ENCODE peak calls at places on chromosomes 13 and 19, in ten cellular contexts. J is BE2C; T is MM.1S; A is colonic mucosa; Y is endodermal cell; Z is psoas muscle; K is left lung; B is HCT116; V is upper lobe of right lung; X is CD8-positive, alpha-beta T cell. G is an unnamed sample.

GRCh38 chr13:27006519-27007161 is 165.0 kb downstream of the USP12 start:
- DNase-seq in J (peak; percentile 43), T (no peak), A (peak; percentile 65), Y (peak; percentile 77), Z (no peak), K (peak; percentile 50), B (peak; percentile 12), V (peak; percentile 81), X (no peak), G (no peak)

GRCh38 chr13:101453784-101454201 is 1.3 kb downstream of the ITGBL1 start:
- DNase-seq in J (no peak), T (peak; percentile 71), A (no peak), Y (peak; percentile 64), Z (no peak), K (no peak), B (no peak), V (peak; percentile 73), X (no peak), G (peak; percentile 17)

GRCh38 chr13:30666113-30666512 is 48.4 kb downstream of the USPL1 start:
- DNase-seq in J (no peak), T (no peak), A (no peak), Y (peak; percentile 74), Z (no peak), K (no peak), B (no peak), V (no peak), X (no peak), G (no peak)

GRCh38 chr13:69903081-69903480 is 204.5 kb upstream of the ATXN8OS start:
- DNase-seq in J (no peak), T (no peak), A (no peak), Y (no peak), Z (no peak), K (no peak), B (no peak), V (no peak), X (no peak), G (no peak)

GRCh38 chr13:23842406-23842805 is 46.8 kb downstream of the MIPEP start:
- DNase-seq in J (no peak), T (no peak), A (no peak), Y (no peak), Z (no peak), K (no peak), B (no peak), V (no peak), X (no peak), G (no peak)

GRCh38 chr13:32878172-32878571 is 138.1 kb upstream of the KL start:
- DNase-seq in J (no peak), T (no peak), A (no peak), Y (no peak), Z (no peak), K (no peak), B (no peak), V (no peak), X (no peak), G (no peak)

GRCh38 chr19:28582344-28582743 is 630.6 kb downstream of the UQCRFS1 start:
- DNase-seq in J (no peak), T (no peak), A (no peak), Y (no peak), Z (no peak), K (no peak), B (no peak), V (no peak), X (no peak), G (no peak)

GRCh38 chr13:95124959-95125358 is 176.3 kb downstream of the ABCC4 start:
- DNase-seq in J (no peak), T (no peak), A (no peak), Y (no peak), Z (no peak), K (no peak), B (no peak), V (no peak), X (no peak), G (no peak)

GRCh38 chr19:13132471-13133166 is 14.6 kb downstream of the NACC1 start:
- DNase-seq in J (no peak), T (no peak), A (no peak), Y (no peak), Z (no peak), K (no peak), B (no peak), V (no peak), X (peak; percentile 57), G (no peak)

GRCh38 chr19:14507704-14508246 is 10.4 kb downstream of the DNAJB1 start:
- DNase-seq in J (no peak), T (no peak), A (no peak), Y (no peak), Z (no peak), K (no peak), B (no peak), V (no peak), X (no peak), G (no peak)

GRCh38 chr13:48344264-48344663 is 40.7 kb downstream of the RB1 start:
- DNase-seq in J (no peak), T (no peak), A (no peak), Y (no peak), Z (no peak), K (no peak), B (no peak), V (no peak), X (no peak), G (no peak)

GRCh38 chr13:91216928-91217700 is 130.4 kb upstream of the MIR17HG start:
- DNase-seq in J (no peak), T (no peak), A (no peak), Y (peak; percentile 67), Z (no peak), K (no peak), B (no peak), V (no peak), X (no peak), G (no peak)

DNA sequence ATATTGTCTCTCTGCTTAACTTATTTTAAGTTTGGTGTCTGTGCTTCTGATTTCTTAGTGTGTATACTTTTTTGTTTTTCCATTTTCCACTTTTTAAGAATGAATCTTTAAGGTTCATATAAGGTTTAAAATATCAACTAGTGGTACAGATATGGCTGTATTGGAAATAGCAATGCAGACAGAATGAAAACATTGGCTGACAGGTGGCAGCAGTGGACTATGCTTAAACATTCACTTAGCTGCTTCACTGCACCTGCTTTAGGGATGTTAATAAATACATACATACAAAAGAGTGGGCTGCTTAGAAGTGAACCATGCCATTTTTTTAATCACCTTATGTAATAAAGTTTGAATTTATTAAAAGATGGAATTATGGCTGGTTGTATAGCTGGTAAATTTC is 27.3 kb downstream of the TM9SF2 start:
- DNase-seq in J (peak; percentile 15), T (no peak), A (no peak), Y (no peak), Z (no peak), K (no peak), B (no peak), V (no peak), X (no peak), G (no peak)
- TF ChIP-seq CTCF in J (peak; percentile 54), T (peak; percentile 24), A (no peak), Y (peak; percentile 48), Z (no peak), K (no peak), B (no peak), V (no peak), X (peak; percentile 32), G (peak; percentile 37)

DNA sequence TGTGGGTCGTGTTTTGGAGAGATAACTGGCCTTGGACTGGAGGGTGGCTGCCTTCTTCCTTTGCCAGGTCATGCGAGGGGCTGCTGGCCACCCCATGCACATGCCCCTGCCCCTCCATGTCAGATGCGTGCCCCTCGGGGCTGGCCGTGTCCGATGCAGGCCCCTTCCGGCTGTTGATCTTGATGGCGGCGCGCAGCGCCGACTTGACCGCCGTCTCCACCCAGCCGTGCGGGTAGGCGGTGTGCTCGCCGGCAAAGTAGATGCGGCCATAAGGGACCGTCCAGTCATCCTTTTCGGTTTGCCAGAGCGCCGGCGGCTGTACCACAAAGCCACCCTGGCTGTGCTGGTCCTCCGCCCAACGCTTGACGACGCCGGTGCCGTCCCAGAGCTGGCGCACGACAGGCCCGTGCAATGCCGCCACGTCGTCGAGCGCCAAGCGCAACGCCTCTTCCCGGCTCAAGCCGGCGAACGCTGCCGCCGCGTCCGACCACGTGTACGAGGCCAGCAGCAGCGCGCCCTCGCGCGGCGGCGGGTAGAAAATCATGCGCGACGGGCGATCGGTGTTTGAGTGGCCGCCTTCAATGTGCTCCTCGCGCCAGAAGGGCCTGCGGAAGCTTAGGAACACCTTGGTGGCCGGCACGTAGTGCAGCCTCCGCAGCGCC is 6.9 kb downstream of the IL4I1 start:
- DNase-seq in J (no peak), T (peak; percentile 42), A (peak; percentile 78), Y (peak; percentile 96), Z (peak; percentile 91), K (peak; percentile 70), B (peak; percentile 53), V (peak; percentile 89), X (peak; percentile 75), G (peak; percentile 74)
- H3K36me3 ChIP-seq in J (no peaks in the 10 kb centered on the region), T (no peaks in the 10 kb centered on the region), A (no peaks in the 10 kb centered on the region), Y (peaks cover 8% of the 10 kb centered on the region), Z (peaks cover 43% of the 10 kb centered on the region), K (peaks cover 34% of the 10 kb centered on the region), B (no peaks in the 10 kb centered on the region), V (peaks cover 10% of the 10 kb centered on the region), X (no peaks in the 10 kb centered on the region), G (peaks cover 26% of the 10 kb centered on the region)

DNA sequence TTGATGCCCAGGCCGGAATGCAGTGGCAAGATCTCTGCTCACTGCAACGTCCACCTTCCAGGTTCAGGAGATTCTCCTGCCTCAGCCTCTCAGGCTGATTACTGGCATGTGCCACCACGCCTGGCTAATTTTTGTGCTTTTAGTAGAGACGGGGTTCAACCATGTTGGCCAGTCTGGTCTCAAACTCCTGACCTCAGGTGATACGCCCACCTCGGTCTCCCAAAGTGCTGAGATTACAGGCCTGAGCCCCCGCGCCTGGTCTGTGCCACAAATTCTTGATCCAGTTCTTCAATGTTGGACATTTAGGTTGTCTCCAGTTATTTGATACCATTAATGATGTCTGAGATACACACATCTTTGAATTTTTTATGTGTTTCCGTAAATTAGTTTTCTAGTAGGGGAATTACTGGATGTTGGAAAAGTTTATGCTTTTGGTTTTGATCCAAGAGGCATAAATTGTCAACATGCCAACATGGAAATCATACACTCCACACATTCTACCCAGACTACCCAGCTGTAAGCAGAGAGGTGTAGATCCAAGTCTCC is 525 bp upstream of the COG3 start:
- DNase-seq in J (no peak), T (no peak), A (peak; percentile 27), Y (no peak), Z (no peak), K (no peak), B (no peak), V (no peak), X (no peak), G (no peak)
- TF ChIP-seq CTCF in J (peak; percentile 52), T (peak; percentile 24), A (no peak), Y (no peak), Z (no peak), K (no peak), B (no peak), V (peak; percentile 54), X (peak; percentile 64), G (peak; percentile 64)

DNA sequence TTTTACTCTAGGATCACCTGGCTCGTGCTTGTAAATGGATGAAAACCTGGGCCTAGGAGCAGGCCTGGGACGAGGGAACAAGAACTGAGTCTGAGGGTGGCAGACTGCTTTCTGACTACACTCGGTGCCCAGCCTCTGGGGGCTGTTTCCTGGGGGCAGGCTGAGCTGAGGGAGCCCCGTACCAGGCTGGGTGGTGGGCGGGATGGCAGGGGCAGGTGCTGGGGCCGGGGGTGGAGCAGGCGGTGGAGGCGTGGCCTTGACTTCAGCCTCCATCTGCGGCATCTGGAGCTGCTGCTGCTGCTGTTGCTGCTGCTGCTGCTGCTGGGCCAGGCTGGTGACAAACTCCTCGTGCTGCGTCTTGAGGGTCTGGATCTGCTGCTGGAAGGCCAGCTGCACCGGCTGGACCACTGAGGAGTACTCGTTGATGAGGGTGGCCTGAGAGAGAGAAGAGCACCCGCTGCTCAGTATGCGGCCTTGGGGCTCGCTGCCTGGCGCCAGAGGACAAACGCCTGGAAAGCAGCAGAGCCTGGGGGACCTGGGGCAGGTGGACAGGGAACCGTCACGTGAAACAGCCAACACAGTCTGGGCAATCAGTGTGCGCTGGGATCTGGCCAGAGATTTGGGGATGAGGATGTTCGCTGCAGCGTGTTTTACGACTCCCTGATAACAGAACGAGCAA is 12.6 kb downstream of the CHERP start:
- DNase-seq in J (no peak), T (no peak), A (no peak), Y (no peak), Z (no peak), K (no peak), B (no peak), V (no peak), X (no peak), G (no peak)
- H3K36me3 ChIP-seq in J (peaks cover 97% of the 10 kb centered on the region), T (peaks cover 4% of the 10 kb centered on the region), A (peaks cover 39% of the 10 kb centered on the region), Y (peaks cover 85% of the 10 kb centered on the region), Z (peaks cover 100% of the 10 kb centered on the region), K (peaks cover 100% of the 10 kb centered on the region), B (peaks cover 84% of the 10 kb centered on the region), V (peaks cover 100% of the 10 kb centered on the region), X (peaks cover 67% of the 10 kb centered on the region), G (peaks cover 100% of the 10 kb centered on the region)